ENCODE peak calls at places on chromosome 15, in seven cellular contexts. I is A549, W is SK-N-SH, N is GM12878, D is HepG2, P is HCT116, G is K562. B is an unnamed sample.

GRCh38 chr15:64070965-64071851 is 22.4 kb downstream of the CIAO2A start:
- DNase-seq in I (peak), W (no peak), N (no peak), D (peak), P (no peak), G (peak), B (no peak)

GRCh38 chr15:63752075-63752684 is 81.6 kb downstream of the HERC1 start:
- DNase-seq in I (peak), W (peak), N (peak), D (peak), P (peak), G (peak), B (peak)

GRCh38 chr15:94844533-94845390 is 613.4 kb downstream of the MCTP2 start:
- DNase-seq in I (no peak), W (peak), N (no peak), D (peak), P (no peak), G (peak), B (peak)

GRCh38 chr15:87747106-87747505 is 509.4 kb downstream of the NTRK3 start:
- DNase-seq in I (no peak), W (no peak), N (no peak), D (no peak), P (no peak), G (no peak), B (no peak)

GRCh38 chr15:51907136-51907862 is 64.3 kb downstream of the LEO1 start:
- DNase-seq in I (peak), W (no peak), N (no peak), D (peak), P (peak), G (peak), B (peak)

GRCh38 chr15:101489633-101490407 is at the start of gene PCSK6:
- DNase-seq in I (peak), W (peak), N (no peak), D (no peak), P (no peak), G (peak), B (peak)

GRCh38 chr15:48644498-48644826 is 1.0 kb downstream of the FBN1 start:
- DNase-seq in I (no peak), W (no peak), N (no peak), D (no peak), P (no peak), G (no peak), B (no peak)

GRCh38 chr15:49953421-49953820 is 165.6 kb downstream of the ATP8B4 start:
- DNase-seq in I (no peak), W (no peak), N (no peak), D (no peak), P (no peak), G (no peak), B (peak)

GRCh38 chr15:70140543-70141375 is 43.0 kb upstream of the TLE3 start:
- DNase-seq in I (no peak), W (no peak), N (no peak), D (peak), P (no peak), G (no peak), B (peak)

GRCh38 chr15:80694624-80695098 is 449 bp upstream of the ABHD17C start:
- DNase-seq in I (peak), W (no peak), N (no peak), D (no peak), P (no peak), G (peak), B (peak)

GRCh38 chr15:82810061-82810862 is 834 bp downstream of the WHAMM start:
- DNase-seq in I (no peak), W (peak), N (no peak), D (peak), P (no peak), G (peak), B (peak)

GRCh38 chr15:63417721-63418120 is 36.1 kb upstream of the CA12 start:
- DNase-seq in I (no peak), W (no peak), N (no peak), D (no peak), P (no peak), G (no peak), B (no peak)

GRCh38 chr15:22263738-22264137 is 183.4 kb downstream of the OR4M2 start:
- DNase-seq in I (no peak), W (no peak), N (no peak), D (no peak), P (no peak), G (no peak), B (no peak)

DNA sequence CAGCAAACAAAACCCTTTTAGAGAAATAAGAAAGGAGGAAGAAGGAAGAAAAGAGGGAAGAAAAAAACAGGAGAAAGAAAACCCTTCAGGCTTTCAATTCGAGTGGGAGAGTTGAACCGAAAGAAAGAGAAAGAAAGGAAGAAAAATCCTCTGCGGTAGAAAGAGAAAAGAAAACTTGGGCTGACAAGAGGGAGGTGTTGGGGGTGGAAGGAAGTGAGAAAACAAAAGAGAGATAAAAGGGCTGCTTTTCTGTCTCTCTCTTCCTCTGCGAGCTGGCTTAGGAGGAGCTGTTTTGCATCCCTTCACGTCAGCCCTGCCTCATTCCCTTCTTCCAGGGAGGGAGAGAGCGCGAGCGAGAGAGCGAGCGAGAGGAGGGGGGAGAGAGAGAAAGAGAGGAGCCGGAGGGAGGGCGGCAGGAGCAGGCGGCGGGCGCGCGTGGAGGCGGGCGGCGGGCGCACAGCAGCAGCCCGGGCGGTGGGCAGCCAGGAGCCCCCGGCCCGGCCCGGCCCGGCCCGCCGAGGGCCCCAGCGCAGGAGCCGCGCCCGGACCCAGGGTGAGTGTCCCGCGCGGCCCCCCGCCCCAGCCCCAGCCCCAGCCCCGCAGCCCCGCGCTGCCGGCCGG is at the start of gene ZNF710:
- DNase-seq in I (peak), W (peak), N (no peak), D (no peak), P (no peak), G (peak), B (peak)
- H3K4me2 ChIP-seq in I (peak), W (peak), N (peak), D (peak), P (peak), G (peak), B (peak)

DNA sequence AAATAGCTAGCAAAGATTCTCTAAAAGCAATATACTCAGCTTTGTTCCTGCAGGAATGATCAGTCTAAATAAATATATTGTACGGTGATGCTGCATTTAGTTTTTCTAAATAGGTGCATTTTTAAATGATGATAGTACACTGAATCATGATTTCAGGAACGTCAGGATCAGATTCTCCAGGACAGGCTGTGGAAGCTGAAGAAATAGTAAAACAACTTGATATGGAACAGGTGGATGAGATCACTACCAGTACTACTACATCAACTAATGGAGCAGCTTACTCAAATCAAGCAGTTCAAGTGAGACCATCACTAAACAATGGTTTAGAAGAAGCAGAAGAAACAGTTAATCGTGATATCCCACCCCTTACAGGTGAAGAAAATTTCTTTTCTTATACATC is 46.3 kb upstream of the EIF3J start:
- DNase-seq in I (no peak), W (no peak), N (no peak), D (no peak), P (no peak), G (no peak), B (no peak)
- TF ChIP-seq REST in I (no peak), W (no peak), N (no peak), D (no peak), P (no peak), G (no peak), B (no peak)

GRCh38 chr15:40266828-40267304 is 16.0 kb downstream of the ANKRD63 start:
- DNase-seq in I (peak), W (no peak), N (no peak), D (peak), P (peak), G (peak), B (no peak)
- H3K4me2 ChIP-seq in I (peak), W (peak), N (no peak), D (no peak), P (peak), G (peak), B (no peak)

GRCh38 chr15:68615811-68616210 is 37.0 kb downstream of the CORO2B start:
- DNase-seq in I (no peak), W (no peak), N (no peak), D (no peak), P (no peak), G (no peak), B (no peak)

GRCh38 chr15:68612979-68613740 is 34.4 kb downstream of the CORO2B start:
- DNase-seq in I (peak), W (no peak), N (no peak), D (no peak), P (no peak), G (peak), B (no peak)

GRCh38 chr15:68615301-68615700 is 36.5 kb downstream of the CORO2B start:
- DNase-seq in I (no peak), W (no peak), N (no peak), D (no peak), P (no peak), G (no peak), B (no peak)

GRCh38 chr15:68616397-68616796 is 37.6 kb downstream of the CORO2B start:
- DNase-seq in I (no peak), W (no peak), N (no peak), D (no peak), P (no peak), G (no peak), B (no peak)

DNA sequence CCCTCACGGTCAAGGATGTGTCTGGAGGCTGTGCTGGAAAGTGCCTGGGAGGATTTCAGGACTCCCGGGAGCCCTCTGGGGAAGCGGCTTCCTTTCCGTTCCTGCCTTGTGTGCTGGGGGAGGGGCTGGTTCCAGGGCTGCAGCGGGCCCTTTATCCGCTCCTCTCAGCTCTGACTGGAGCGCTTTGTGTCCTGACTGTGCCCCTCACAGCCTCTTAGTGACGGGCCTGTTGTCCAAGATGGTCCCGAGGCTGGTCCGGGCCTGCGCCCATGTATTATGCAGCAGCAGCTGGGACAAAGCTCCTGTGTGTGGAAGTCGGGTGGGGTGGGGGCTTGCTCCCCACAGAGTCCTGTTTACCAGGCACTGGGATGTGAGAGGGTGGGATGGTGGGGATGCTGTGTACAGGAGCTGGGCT is 35.8 kb downstream of the CORO2B start:
- DNase-seq in I (no peak), W (no peak), N (no peak), D (no peak), P (no peak), G (no peak), B (peak)
- TF ChIP-seq REST in I (no peak), W (no peak), N (no peak), D (no peak), P (no peak), G (no peak), B (no peak)

GRCh38 chr15:74400313-74400850 is 32.9 kb upstream of the CYP11A1 start:
- DNase-seq in I (no peak), W (no peak), N (no peak), D (no peak), P (no peak), G (no peak), B (no peak)
- H3K4me2 ChIP-seq in I (no peak), W (no peak), N (peak), D (no peak), P (peak), G (no peak), B (no peak)

GRCh38 chr15:84982301-84982920 is 755 bp downstream of the PDE8A start:
- DNase-seq in I (no peak), W (no peak), N (no peak), D (peak), P (no peak), G (no peak), B (peak)
- TF ChIP-seq REST in I (no peak), W (no peak), N (no peak), D (peak), P (no peak), G (no peak), B (no peak)

DNA sequence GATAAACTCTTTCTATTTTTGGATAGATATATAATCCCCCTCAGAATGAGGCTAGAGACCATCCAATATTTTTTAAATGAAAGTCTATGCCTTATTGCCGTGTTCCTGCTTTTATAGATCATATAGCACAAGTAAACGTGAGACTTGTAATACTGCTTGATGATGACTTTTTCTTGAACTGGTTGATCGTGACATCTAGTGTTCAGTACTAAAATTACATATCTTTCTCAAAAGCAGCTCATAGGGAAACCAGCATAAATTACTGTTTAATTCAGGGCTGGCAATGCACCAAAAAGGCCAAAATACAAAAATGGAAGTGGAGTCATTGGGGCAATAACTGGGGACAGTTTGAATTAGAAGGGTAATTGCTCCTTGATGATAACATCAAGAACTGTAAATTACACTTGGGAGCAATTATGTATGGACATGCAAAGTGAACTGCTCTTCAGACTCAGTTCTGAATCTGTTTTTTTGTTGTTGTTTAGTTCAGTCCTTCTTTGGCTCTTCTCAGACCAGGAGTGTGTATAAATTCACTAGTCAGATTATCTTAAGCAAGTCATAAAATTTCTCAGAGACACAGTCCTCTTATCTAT is 325.3 kb downstream of the THSD4 start:
- DNase-seq in I (peak), W (peak), N (peak), D (peak), P (peak), G (peak), B (peak)
- H3K4me2 ChIP-seq in I (peak), W (no peak), N (no peak), D (no peak), P (no peak), G (no peak), B (no peak)